ENCODE peak calls at places on chromosomes 6 and 20, in six cellular contexts. V is HepG2, O is GM12891, P is K562, L is H1, C is GM12878. H is an unnamed sample.

GRCh38 chr6:28673800-28674671 is 148.4 kb downstream of the GPX5 start:
- DNase-seq in C (peak), O (peak), L (peak), V (peak), P (no peak), H (no peak)

GRCh38 chr6:12351672-12352071 is 61.5 kb downstream of the EDN1 start:
- DNase-seq in O (no peak), P (no peak), V (no peak), L (no peak), C (no peak), H (no peak)

GRCh38 chr6:40585661-40586269 is 1.4 kb downstream of the LRFN2 start:
- DNase-seq in V (no peak), P (no peak), C (no peak), O (no peak), L (no peak), H (no peak)

GRCh38 chr20:5078399-5078958 is 41.3 kb downstream of the PCNA start:
- DNase-seq in P (peak), L (no peak), V (peak), C (peak), O (peak), H (peak)

GRCh38 chr6:149934249-149935156 is 7.3 kb upstream of the ULBP2 start:
- DNase-seq in L (no peak), C (peak), O (no peak), V (peak), P (peak), H (no peak)

GRCh38 chr6:11609324-11610071 is 71.9 kb downstream of the TMEM170B start:
- DNase-seq in V (no peak), P (no peak), C (no peak), O (no peak), L (peak), H (no peak)

GRCh38 chr20:23456416-23456815 is 3.7 kb upstream of the CST11 start:
- DNase-seq in O (no peak), P (no peak), V (no peak), C (no peak), L (no peak), H (no peak)

GRCh38 chr20:33013701-33014326 is 6.3 kb downstream of the BPIFB2 start:
- DNase-seq in O (no peak), L (no peak), C (no peak), P (no peak), V (no peak), H (no peak)

GRCh38 chr6:2938632-2939083 is 32.7 kb downstream of the SERPINB6 start:
- DNase-seq in O (no peak), V (peak), C (no peak), L (no peak), P (peak), H (no peak)

DNA sequence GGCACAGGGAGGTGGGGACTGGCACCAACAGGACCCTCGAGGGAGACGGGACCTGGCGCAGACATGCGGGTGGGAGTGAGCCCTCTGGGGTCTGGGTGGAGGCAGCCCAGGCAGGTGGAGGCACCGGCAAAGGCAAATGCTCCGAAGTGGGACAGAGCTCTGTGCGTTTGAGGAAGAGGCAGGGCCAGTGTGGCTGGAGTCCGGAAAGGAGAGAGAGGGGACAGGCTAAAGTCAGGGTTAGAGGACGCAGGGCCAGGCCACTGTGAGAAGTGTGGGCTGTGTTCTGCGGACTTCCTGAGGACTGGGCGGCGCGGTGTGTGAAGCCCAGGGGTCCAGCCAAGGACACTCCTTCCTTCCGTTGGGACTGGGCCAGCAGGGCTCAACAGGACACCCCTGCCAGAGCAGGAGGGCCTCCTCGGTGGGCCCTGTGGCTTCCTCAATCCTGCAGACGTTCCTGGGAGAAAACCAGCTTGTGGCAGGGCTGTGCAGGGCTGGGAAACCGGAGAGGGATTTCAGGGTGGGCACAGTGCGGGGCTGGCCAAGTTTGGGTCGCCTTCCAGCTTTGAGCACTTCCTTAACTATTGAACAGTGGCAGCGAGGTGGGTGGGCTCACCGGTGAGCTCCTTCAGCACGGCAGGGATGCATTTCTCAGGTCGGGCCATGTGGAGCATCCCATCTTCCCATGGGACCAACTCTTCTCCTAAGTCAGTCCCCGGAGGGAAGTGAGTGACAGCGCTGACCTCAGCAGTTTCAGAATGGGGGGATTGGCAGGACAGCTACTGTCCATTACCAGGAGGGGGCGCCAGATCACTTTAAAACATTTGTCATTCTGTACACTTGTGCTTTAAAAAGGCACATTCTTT is 22.5 kb downstream of the MOCS3 start:
- DNase-seq in P (peak), O (peak), V (peak), L (no peak), C (peak), H (peak)
- TF ChIP-seq POLR2A in P (no peak), O (no peak), V (no peak), L (no peak), C (no peak), H (no peak)

GRCh38 chr20:50509923-50510705 is at the start of gene PTPN1:
- DNase-seq in O (peak), P (peak), V (peak), C (peak), L (peak), H (peak)
- TF ChIP-seq TAF1 in O (peak), P (peak), V (peak), C (peak), L (peak), H (peak)

DNA sequence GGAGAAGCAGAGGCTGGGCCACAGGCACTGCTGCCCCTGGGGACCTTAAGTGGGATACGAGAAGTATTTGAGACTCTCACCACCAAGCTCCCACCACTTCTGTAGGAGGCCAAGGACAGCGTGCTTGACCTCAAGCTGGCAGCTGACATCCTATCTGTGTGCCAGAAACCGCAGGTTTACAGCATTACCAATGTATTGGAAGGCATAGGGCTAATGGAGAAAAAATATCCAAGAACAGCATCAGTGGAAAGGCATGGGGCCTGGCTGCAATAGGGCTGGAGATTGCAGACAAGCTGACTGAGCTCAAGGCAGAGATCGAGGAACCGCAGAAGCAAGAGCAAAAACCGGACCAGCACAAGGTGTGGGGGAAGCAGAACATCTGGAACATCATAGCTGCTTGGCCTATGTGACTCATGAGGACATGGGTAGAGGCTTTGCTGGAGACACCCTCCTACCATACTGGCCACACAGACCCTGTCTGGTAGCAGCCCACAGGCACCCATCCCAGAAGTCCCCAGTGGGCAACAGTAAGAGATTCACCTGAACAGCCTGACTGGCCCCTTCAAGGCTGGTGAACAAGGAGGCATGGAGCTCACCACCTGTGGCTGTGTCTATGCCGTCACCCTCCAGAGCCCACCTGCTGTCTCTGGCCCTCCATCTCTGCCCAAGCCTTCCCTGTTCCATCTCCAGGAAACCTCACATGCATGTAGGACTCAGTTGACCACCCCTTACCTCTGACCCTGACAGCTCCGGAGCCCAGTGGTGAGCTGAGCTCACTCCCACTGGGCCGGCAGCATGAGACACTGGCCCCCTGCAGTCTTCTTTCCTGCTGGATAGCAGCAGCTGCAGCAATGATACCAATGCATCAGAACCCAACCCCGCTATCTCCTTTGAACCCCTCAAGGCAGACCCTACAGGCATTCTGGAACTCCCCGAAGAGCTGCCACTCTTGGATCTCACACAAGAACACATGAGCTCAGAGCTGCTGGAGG is 171.1 kb downstream of the KIF6 start:
- DNase-seq in P (no peak), V (no peak), O (no peak), L (no peak), C (no peak), H (no peak)
- TF ChIP-seq POLR2AphosphoS5 in P (no peak), V (no peak), O (no peak), L (no peak), C (no peak), H (no peak)

GRCh38 chr6:31400467-31401289 is 2.7 kb upstream of the MICA start:
- DNase-seq in V (peak), L (no peak), O (no peak), P (peak), C (no peak), H (no peak)
- TF ChIP-seq POLR2A in V (peak), L (no peak), O (peak), P (peak), C (peak), H (peak)

GRCh38 chr20:19824861-19825260 is 66.8 kb downstream of the RIN2 start:
- DNase-seq in L (no peak), V (no peak), P (no peak), O (no peak), C (no peak), H (no peak)

GRCh38 chr20:19821605-19822004 is 63.5 kb downstream of the RIN2 start:
- DNase-seq in L (no peak), O (no peak), P (no peak), C (no peak), V (no peak), H (no peak)

GRCh38 chr20:19823216-19823615 is 65.2 kb downstream of the RIN2 start:
- DNase-seq in P (no peak), V (no peak), L (no peak), O (no peak), C (no peak), H (no peak)

GRCh38 chr20:19826179-19826914 is 68.3 kb downstream of the RIN2 start:
- DNase-seq in V (no peak), C (no peak), L (no peak), P (no peak), O (no peak), H (no peak)

GRCh38 chr20:19823971-19824370 is 65.9 kb downstream of the RIN2 start:
- DNase-seq in C (no peak), P (no peak), O (no peak), V (no peak), L (no peak), H (no peak)
- TF ChIP-seq TAF1 in C (no peak), P (no peak), O (no peak), V (no peak), L (no peak), H (no peak)

DNA sequence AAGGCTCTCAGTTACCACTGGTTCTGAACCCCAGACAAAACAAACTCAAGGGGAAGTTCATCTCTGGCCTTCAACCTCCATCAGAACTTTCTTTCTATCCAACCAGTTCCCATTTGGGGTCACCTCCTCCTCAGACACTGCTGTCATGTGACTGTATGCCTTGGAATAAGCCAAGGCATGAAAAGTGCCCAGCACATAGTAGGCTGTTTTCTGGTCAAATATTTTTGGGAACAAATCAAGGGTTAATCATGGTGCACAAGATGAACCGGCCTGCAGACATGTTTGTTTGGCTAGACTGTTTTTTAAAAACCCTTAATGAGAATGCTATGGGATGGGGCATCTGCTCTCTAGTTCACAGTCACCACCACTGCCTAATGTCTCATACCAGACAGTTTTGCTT is 48.9 kb upstream of the MRPS10 start:
- DNase-seq in L (no peak), V (no peak), C (no peak), P (no peak), O (no peak), H (no peak)
- TF ChIP-seq POLR2AphosphoS5 in L (no peak), V (no peak), C (no peak), P (no peak), O (no peak), H (no peak)